ENCODE peak calls at places on chromosome 20, in five cellular contexts. N, D, H, K and Q are unnamed samples.

GRCh38 chr20:4026093-4026601 is 10.8 kb upstream of the RNF24 start:
- DNase-seq in N (no peak), D (no peak), H (peak), K (no peak), Q (no peak)

GRCh38 chr20:46703435-46703834 is 6.0 kb upstream of the SLC2A10 start:
- DNase-seq in N (no peak), D (no peak), H (no peak), K (no peak), Q (no peak)

GRCh38 chr20:7703436-7703835 is 236.8 kb downstream of the HAO1 start:
- DNase-seq in N (no peak), D (no peak), H (no peak), K (peak), Q (no peak)

GRCh38 chr20:36407196-36407733 is 101.1 kb downstream of the DLGAP4 start:
- DNase-seq in N (no peak), D (no peak), H (no peak), K (no peak), Q (no peak)

GRCh38 chr20:32965581-32966373 is 38.5 kb downstream of the SUN5 start:
- DNase-seq in N (no peak), D (no peak), H (no peak), K (no peak), Q (peak)

GRCh38 chr20:30484009-30484748 is 773.3 kb upstream of the DEFB115 start:
- DNase-seq in N (no peak), D (no peak), H (no peak), K (no peak), Q (no peak)

GRCh38 chr20:62142252-62143117 is 709 bp downstream of the PSMA7 start:
- DNase-seq in N (no peak), D (no peak), H (no peak), K (no peak), Q (no peak)

GRCh38 chr20:25353754-25354705 is 36.6 kb downstream of the ABHD12 start:
- DNase-seq in N (no peak), D (no peak), H (no peak), K (no peak), Q (no peak)

GRCh38 chr20:50731930-50732690 is 730 bp downstream of the PARD6B start:
- DNase-seq in N (no peak), D (no peak), H (no peak), K (peak), Q (peak)

GRCh38 chr20:43751167-43752050 is 24.6 kb upstream of the GTSF1L start:
- DNase-seq in N (no peak), D (no peak), H (peak), K (no peak), Q (no peak)

GRCh38 chr20:58945967-58946631 is 35.0 kb upstream of the NELFCD start:
- DNase-seq in N (no peak), D (no peak), H (no peak), K (no peak), Q (no peak)

GRCh38 chr20:35604444-35604750 is 11.2 kb upstream of the SPAG4 start:
- DNase-seq in N (no peak), D (no peak), H (no peak), K (peak), Q (no peak)

GRCh38 chr20:17617868-17618672 is 48.2 kb downstream of the DSTN start:
- DNase-seq in N (peak), D (no peak), H (no peak), K (no peak), Q (no peak)

GRCh38 chr20:10806539-10806938 is 132.7 kb upstream of the JAG1 start:
- DNase-seq in N (no peak), D (no peak), H (no peak), K (no peak), Q (no peak)

GRCh38 chr20:7147220-7147601 is 379.7 kb downstream of the BMP2 start:
- DNase-seq in N (no peak), D (no peak), H (no peak), K (no peak), Q (no peak)

GRCh38 chr20:35601021-35601973 is 14.3 kb upstream of the SPAG4 start:
- DNase-seq in N (peak), D (no peak), H (peak), K (peak), Q (peak)

GRCh38 chr20:22475662-22476061 is 108.7 kb downstream of the FOXA2 start:
- DNase-seq in N (no peak), D (no peak), H (no peak), K (no peak), Q (no peak)

GRCh38 chr20:35503841-35504460 is 25.5 kb downstream of the C20orf173 start:
- DNase-seq in N (peak), D (no peak), H (no peak), K (no peak), Q (peak)

GRCh38 chr20:6533828-6534388 is 233.6 kb upstream of the BMP2 start:
- DNase-seq in N (no peak), D (no peak), H (peak), K (no peak), Q (no peak)

GRCh38 chr20:31845300-31845863 is at the start of gene FOXS1:
- DNase-seq in N (peak), D (no peak), H (no peak), K (no peak), Q (peak)

GRCh38 chr20:2617099-2617714 is 35.2 kb upstream of the NOP56 start:
- DNase-seq in N (no peak), D (no peak), H (no peak), K (no peak), Q (no peak)

GRCh38 chr20:25361287-25361683 is 29.4 kb downstream of the ABHD12 start:
- DNase-seq in N (no peak), D (no peak), H (no peak), K (no peak), Q (no peak)

GRCh38 chr20:43843096-43843964 is 71.3 kb upstream of the TOX2 start:
- DNase-seq in N (no peak), D (no peak), H (peak), K (no peak), Q (no peak)

GRCh38 chr20:38110525-38111178 is 54.4 kb downstream of the TGM2 start:
- DNase-seq in N (no peak), D (no peak), H (no peak), K (no peak), Q (no peak)